ENCODE peak calls at places on chromosomes 1 and 21, in nine cellular contexts. M is esophagus squamous epithelium, D is cardiac muscle cell, T is endothelial cell of umbilical vein, R is ovary, C is esophagus muscularis mucosa, H is heart left ventricle, U is adrenal gland, Z is sigmoid colon. N is an unnamed sample. For H3K27me3, the result is how much of the 10 kb centered on the place peaks cover.

GRCh38 chr1:3803905-3804626 is 7.8 kb upstream of the LRRC47 start:
- DNase-seq in Z (no peak), T (no peak), U (no peak), R (no peak), H (no peak), D (no peak), C (no peak), M (no peak), N (no peak)

GRCh38 chr21:14923468-14923867 is 141.3 kb downstream of the NRIP1 start:
- DNase-seq in R (no peak), M (no peak), Z (no peak), T (no peak), C (no peak), H (no peak), U (no peak), D (no peak), N (no peak)

GRCh38 chr1:208137144-208137682 is 107.0 kb downstream of the PLXNA2 start:
- DNase-seq in M (no peak), T (no peak), R (no peak), D (no peak), Z (no peak), C (no peak), U (no peak), H (no peak), N (peak)

GRCh38 chr1:157626099-157626498 is 28.2 kb upstream of the FCRL4 start:
- DNase-seq in U (no peak), C (no peak), M (no peak), H (no peak), D (peak), Z (no peak), T (no peak), R (no peak), N (peak)

GRCh38 chr1:215710340-215710971 is 143.4 kb downstream of the KCTD3 start:
- DNase-seq in Z (no peak), C (no peak), T (peak), U (no peak), H (no peak), R (no peak), M (no peak), D (peak), N (peak)

GRCh38 chr1:25991937-25992688 is 5.8 kb downstream of the PAFAH2 start:
- DNase-seq in C (no peak), T (no peak), H (no peak), R (no peak), U (no peak), D (no peak), Z (no peak), M (no peak), N (peak)

GRCh38 chr1:114496091-114496490 is 14.9 kb downstream of the TRIM33 start:
- DNase-seq in D (no peak), T (peak), M (no peak), C (no peak), R (no peak), U (no peak), H (no peak), Z (no peak), N (no peak)

GRCh38 chr1:41920658-41921057 is 1.9 kb upstream of the HIVEP3 start:
- DNase-seq in R (no peak), M (no peak), Z (no peak), H (no peak), T (no peak), U (no peak), C (no peak), D (no peak), N (peak)

GRCh38 chr1:20184481-20184900 is 1.4 kb upstream of the UBXN10 start:
- DNase-seq in R (no peak), H (no peak), U (no peak), D (no peak), M (no peak), Z (no peak), T (no peak), C (no peak), N (no peak)

GRCh38 chr1:229694053-229694693 is 68.1 kb downstream of the URB2 start:
- DNase-seq in R (peak), H (peak), U (peak), C (peak), D (peak), Z (peak), T (no peak), M (no peak), N (no peak)

GRCh38 chr1:181117648-181118449 is 29.3 kb downstream of the IER5 start:
- DNase-seq in R (no peak), H (no peak), C (no peak), M (no peak), T (no peak), U (no peak), Z (no peak), D (peak), N (peak)

GRCh38 chr1:151289080-151289935 is 7.2 kb downstream of the ZNF687 start:
- DNase-seq in C (no peak), R (no peak), Z (no peak), T (no peak), H (no peak), D (no peak), M (no peak), U (no peak), N (no peak)

GRCh38 chr21:34517491-34518245 is 5.7 kb upstream of the KCNE1 start:
- DNase-seq in R (no peak), D (peak), H (no peak), M (no peak), C (no peak), U (no peak), T (peak), Z (no peak), N (no peak)

GRCh38 chr21:34514576-34515135 is 2.6 kb upstream of the KCNE1 start:
- DNase-seq in R (no peak), C (no peak), U (no peak), Z (no peak), H (no peak), T (no peak), D (no peak), M (no peak), N (no peak)

GRCh38 chr21:34519694-34520093 is 7.7 kb upstream of the KCNE1 start:
- DNase-seq in D (no peak), U (no peak), C (no peak), M (no peak), R (no peak), T (no peak), Z (no peak), H (no peak), N (no peak)

GRCh38 chr21:34519013-34519412 is 7.0 kb upstream of the KCNE1 start:
- DNase-seq in U (no peak), H (no peak), R (no peak), M (no peak), T (no peak), Z (no peak), C (no peak), D (no peak), N (no peak)

DNA sequence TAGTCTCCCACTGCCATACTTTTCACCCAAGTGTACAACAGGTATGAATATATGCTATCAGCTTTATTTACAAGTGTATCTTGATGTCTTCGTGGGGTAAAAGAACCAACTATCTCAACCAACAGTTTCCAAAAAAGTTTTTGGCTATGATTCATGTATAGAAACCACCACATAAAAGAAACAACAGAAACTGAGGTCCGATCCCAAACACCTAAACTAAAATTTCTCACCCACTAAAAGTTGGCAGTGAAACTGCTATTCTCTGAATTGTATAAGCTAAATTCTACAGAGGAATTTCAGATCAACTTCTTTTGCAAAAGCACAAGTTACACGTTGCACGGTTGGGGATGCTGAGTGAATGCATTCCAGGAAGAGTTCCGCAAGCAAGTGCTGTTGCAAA is 5.0 kb upstream of the KCNE1 start:
- DNase-seq in D (no peak), T (no peak), H (no peak), C (no peak), M (no peak), U (no peak), Z (no peak), R (no peak), N (no peak)
- H3K4me3 ChIP-seq in D (no peak), T (no peak), H (no peak), C (no peak), M (no peak), U (no peak), Z (no peak), R (no peak), N (no peak)

DNA sequence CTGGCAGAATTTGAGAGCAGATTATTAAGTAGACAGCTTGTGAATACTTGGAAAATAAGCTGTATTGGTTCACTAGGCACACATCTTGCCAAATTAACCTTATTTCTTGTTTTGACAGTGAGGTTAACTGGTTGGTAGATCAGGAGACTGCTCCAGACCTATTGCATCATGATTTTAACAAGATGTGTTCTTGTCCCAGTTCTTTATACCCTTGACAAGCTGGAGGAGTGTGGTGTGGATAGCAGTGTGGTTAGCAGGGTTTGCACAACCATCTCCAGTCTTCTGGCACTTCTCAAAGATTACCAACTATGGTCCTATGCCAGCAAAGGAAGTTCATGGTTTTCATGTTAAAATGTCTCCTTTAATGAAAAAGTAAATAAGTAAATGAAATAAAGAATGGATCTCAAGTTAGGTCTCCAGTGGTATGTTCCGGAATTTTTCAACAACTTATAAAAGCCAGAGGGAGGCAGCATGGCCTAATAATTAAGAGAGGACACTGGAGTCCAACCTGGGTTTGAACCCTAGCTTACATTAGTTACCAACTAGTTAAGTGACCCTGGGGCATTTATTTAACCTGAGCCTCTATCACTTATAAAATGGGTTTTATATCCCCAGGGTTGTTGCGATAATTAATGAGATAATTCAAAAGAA is 34.1 kb downstream of the DDX20 start:
- DNase-seq in D (no peak), U (no peak), M (no peak), C (no peak), R (no peak), Z (no peak), H (no peak), T (no peak), N (peak)
- TF ChIP-seq CTCF in D (no peak), U (peak), M (no peak), C (peak), R (no peak), Z (peak), H (peak), T (no peak), N (peak)

GRCh38 chr1:11706292-11706691 is 14.8 kb downstream of the DRAXIN start:
- DNase-seq in C (no peak), H (no peak), Z (no peak), R (no peak), M (no peak), D (no peak), T (no peak), U (no peak), N (no peak)
- H3K27me3 ChIP-seq in C (under half), H (under half), Z (under half), R (under half), M (half or more), D (under half), T (under half), U (under half), N (under half)

GRCh38 chr1:70536708-70537398 is 125.8 kb downstream of the CTH start:
- DNase-seq in Z (no peak), C (no peak), T (no peak), D (no peak), M (no peak), H (no peak), U (no peak), R (no peak), N (no peak)

GRCh38 chr1:70542856-70543255 is 131.8 kb downstream of the CTH start:
- DNase-seq in Z (no peak), T (no peak), D (no peak), H (no peak), R (no peak), U (no peak), C (no peak), M (no peak), N (peak)

GRCh38 chr1:70537788-70538187 is 126.7 kb downstream of the CTH start:
- DNase-seq in M (no peak), H (no peak), R (no peak), D (no peak), C (no peak), U (no peak), Z (no peak), T (no peak), N (no peak)

GRCh38 chr1:70546726-70547125 is 135.7 kb downstream of the CTH start:
- DNase-seq in T (no peak), R (no peak), Z (no peak), D (no peak), C (no peak), H (no peak), U (no peak), M (no peak), N (no peak)

DNA sequence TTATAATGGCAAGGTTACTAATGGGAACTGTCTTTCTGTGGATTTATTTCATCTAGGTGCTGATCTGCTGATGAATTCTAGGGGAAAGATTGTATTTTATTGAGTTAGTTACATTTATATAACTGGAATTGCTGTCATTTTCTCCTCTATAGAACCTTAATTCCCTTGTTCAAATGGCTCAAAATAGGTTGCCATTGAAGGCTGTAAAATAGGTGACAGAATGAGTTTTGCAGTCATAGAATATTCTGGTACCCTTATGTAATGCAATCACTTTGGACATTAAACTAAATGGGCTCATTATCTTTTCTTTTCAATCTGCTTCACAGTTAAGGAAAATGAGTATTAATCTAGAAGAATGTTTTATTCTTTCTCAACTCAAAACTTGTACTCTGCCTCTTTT is 131.0 kb downstream of the CTH start:
- DNase-seq in T (no peak), M (no peak), Z (no peak), R (no peak), H (no peak), D (no peak), U (no peak), C (no peak), N (no peak)
- H3K4me3 ChIP-seq in T (no peak), M (no peak), Z (no peak), R (no peak), H (no peak), D (no peak), U (no peak), C (no peak), N (no peak)

GRCh38 chr1:28886731-28887417 is 27.5 kb upstream of the EPB41 start:
- DNase-seq in R (peak), Z (peak), M (peak), H (peak), T (peak), C (peak), U (peak), D (peak), N (peak)
- TF ChIP-seq CTCF in R (no peak), Z (no peak), M (no peak), H (no peak), T (no peak), C (no peak), U (peak), D (no peak), N (no peak)

GRCh38 chr1:11561740-11562139 is 82.8 kb downstream of the DISP3 start:
- DNase-seq in R (no peak), C (no peak), Z (no peak), H (no peak), U (no peak), T (no peak), M (no peak), D (no peak), N (no peak)
- H3K27me3 ChIP-seq in R (under half), C (under half), Z (under half), H (half or more), U (under half), T (under half), M (half or more), D (under half), N (under half)

GRCh38 chr1:15852828-15853302 is 5.4 kb downstream of the SPEN start:
- DNase-seq in R (no peak), U (no peak), T (no peak), C (no peak), D (no peak), Z (no peak), H (no peak), M (no peak), N (no peak)
- H3K4me3 ChIP-seq in R (no peak), U (no peak), T (no peak), C (no peak), D (no peak), Z (no peak), H (no peak), M (no peak), N (no peak)

DNA sequence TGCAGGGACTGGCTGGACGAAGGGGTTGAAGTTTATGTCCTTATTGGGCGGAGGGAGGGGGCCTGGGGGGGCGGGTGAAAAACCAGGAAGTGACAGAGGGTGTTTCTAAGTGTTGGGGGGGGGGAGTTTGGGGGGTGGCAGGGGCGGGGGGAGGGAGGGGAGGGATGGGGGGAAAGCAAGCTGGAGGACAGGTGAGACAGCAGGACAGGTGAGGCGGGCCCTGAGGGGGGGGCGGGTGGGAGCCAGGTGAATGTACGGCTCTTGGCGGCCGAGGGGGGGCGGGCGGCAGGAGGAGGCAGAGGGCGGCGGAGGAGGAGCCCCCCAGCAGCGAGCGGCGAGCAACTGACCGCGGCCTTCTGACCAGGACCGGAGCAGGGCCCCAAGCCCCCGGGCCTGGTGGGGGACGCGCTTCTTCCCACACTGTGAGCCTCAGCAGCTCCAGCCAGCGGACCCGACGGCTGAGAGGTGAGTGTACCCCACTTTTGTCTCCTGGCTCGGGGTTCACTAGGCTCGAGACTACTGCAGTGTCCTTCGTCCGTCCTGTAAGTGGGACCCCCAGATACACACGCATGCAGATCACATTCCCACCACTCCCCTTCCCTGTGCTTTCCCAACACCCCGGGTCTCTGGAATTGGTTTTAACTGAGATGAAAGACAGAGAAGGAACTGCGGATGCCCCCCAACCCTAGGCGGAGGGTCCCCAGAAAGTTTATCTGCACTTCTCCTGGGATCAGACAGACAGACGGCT is at the start of gene ZBTB7B:
- DNase-seq in T (peak), M (no peak), H (peak), C (no peak), Z (no peak), U (peak), D (peak), R (peak), N (no peak)
- TF ChIP-seq CTCF in T (no peak), M (no peak), H (no peak), C (no peak), Z (no peak), U (peak), D (no peak), R (no peak), N (no peak)

GRCh38 chr1:23214640-23215039 is 2.7 kb downstream of the HTR1D start:
- DNase-seq in D (no peak), M (no peak), C (no peak), H (no peak), T (no peak), U (no peak), R (no peak), Z (no peak), N (peak)
- H3K27me3 ChIP-seq in D (under half), M (half or more), C (under half), H (half or more), T (under half), U (under half), R (under half), Z (under half), N (under half)

DNA sequence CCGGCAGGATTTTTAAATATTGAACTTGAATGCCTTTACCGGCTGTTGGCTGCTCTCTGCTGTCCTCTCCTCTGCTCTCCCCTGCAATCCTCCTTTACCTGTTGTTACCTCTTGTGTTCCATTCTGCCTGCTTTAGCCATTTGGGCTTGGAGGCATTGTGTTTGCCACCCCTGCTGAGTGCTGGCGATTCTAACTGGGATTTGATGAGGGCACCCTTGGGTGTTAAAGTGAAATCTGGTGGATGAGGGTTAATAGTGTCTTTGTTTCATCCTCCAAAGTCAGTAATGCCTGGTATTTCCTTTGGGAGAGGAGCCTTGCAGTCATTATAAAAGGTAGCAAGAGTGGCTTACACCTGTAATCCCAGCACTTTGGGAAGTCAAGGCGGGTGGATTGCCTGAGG is 9.9 kb downstream of the SZRD1 start:
- DNase-seq in D (no peak), R (no peak), T (no peak), C (no peak), U (no peak), M (no peak), H (no peak), Z (no peak), N (no peak)
- H3K4me3 ChIP-seq in D (no peak), R (no peak), T (no peak), C (no peak), U (no peak), M (no peak), H (no peak), Z (no peak), N (no peak)

N was measured in bronchial epithelial cell.